ENCODE peak calls at places on chromosome 18, in four cellular contexts. W, I, T and D are unnamed samples.
A peak's percentile ranks its signal among the peaks of the same experiment; 100 is the strongest.

GRCh38 chr18:34867520-34867919 is 157.4 kb downstream of the DTNA start:
- DNase-seq in W (no peak), I (no peak), T (no peak), D (no peak)

GRCh38 chr18:45208164-45208563 is 407.1 kb upstream of the SLC14A2 start:
- DNase-seq in W (no peak), I (no peak), T (no peak), D (no peak)

GRCh38 chr18:3119401-3120323 is 100.1 kb downstream of the MYOM1 start:
- DNase-seq in W (no peak), I (peak; percentile 13), T (no peak), D (no peak)

GRCh38 chr18:49007663-49008062 is 56.9 kb upstream of the SMAD7 start:
- DNase-seq in W (no peak), I (no peak), T (no peak), D (no peak)

GRCh38 chr18:51196116-51196810 is 1.2 kb downstream of the MEX3C start:
- DNase-seq in W (peak; percentile 33), I (peak; percentile 38), T (no peak), D (no peak)

GRCh38 chr18:23191952-23192662 is 56.8 kb downstream of the CABLES1 start:
- DNase-seq in W (no peak), I (peak; percentile 88), T (peak; percentile 54), D (peak; percentile 85)

GRCh38 chr18:73827801-73828200 is 319.8 kb downstream of the FBXO15 start:
- DNase-seq in W (no peak), I (no peak), T (no peak), D (no peak)

GRCh38 chr18:55320399-55321255 is 267.4 kb downstream of the TCF4 start:
- DNase-seq in W (no peak), I (peak; percentile 39), T (no peak), D (peak; percentile 53)

GRCh38 chr18:73980289-73980979 is 167.2 kb downstream of the FBXO15 start:
- DNase-seq in W (no peak), I (peak; percentile 53), T (peak; percentile 6), D (no peak)

GRCh38 chr18:36284671-36285295 is 12.7 kb upstream of the FHOD3 start:
- DNase-seq in W (no peak), I (peak; percentile 82), T (peak; percentile 53), D (peak; percentile 74)

GRCh38 chr18:32032609-32033008 is 14.0 kb downstream of the RNF125 start:
- DNase-seq in W (no peak), I (no peak), T (no peak), D (no peak)

GRCh38 chr18:65955747-65956146 is 204.9 kb downstream of the CDH7 start:
- DNase-seq in W (no peak), I (no peak), T (no peak), D (no peak)

GRCh38 chr18:1094408-1094807 is 189.7 kb downstream of the ADCYAP1 start:
- DNase-seq in W (no peak), I (peak; percentile 69), T (peak; percentile 75), D (peak; percentile 86)

GRCh38 chr18:52310651-52311050 is 29.3 kb upstream of the DCC start:
- DNase-seq in W (no peak), I (peak; percentile 33), T (no peak), D (no peak)

GRCh38 chr18:36309436-36310391 is 12.2 kb downstream of the FHOD3 start:
- DNase-seq in W (no peak), I (peak; percentile 96), T (peak; percentile 99), D (peak; percentile 99)

GRCh38 chr18:40841473-40841872 is 1113.6 kb upstream of the PIK3C3 start:
- DNase-seq in W (no peak), I (peak; percentile 81), T (no peak), D (peak; percentile 45)

GRCh38 chr18:21083017-21083416 is 28.6 kb downstream of the ROCK1 start:
- DNase-seq in W (no peak), I (no peak), T (no peak), D (no peak)

GRCh38 chr18:39348757-39349156 is 1783.2 kb upstream of the CELF4 start:
- DNase-seq in W (no peak), I (no peak), T (no peak), D (no peak)

GRCh38 chr18:22309191-22309590 is 108.5 kb downstream of the CTAGE1 start:
- DNase-seq in W (no peak), I (peak; percentile 63), T (no peak), D (peak; percentile 41)

GRCh38 chr18:74950479-74950878 is 258.5 kb downstream of the PTGR3 start:
- DNase-seq in W (no peak), I (peak; percentile 30), T (no peak), D (no peak)

GRCh38 chr18:75582406-75582821 is 154.9 kb upstream of the SMIM21 start:
- DNase-seq in W (no peak), I (no peak), T (no peak), D (peak; percentile 58)

GRCh38 chr18:59715966-59716369 is 18.7 kb upstream of the CCBE1 start:
- DNase-seq in W (no peak), I (peak; percentile 88), T (peak; percentile 97), D (peak; percentile 88)

GRCh38 chr18:9803698-9804516 is 81.9 kb upstream of the TXNDC2 start:
- DNase-seq in W (no peak), I (no peak), T (no peak), D (no peak)

GRCh38 chr18:60888225-60888624 is 445.0 kb upstream of the CDH20 start:
- DNase-seq in W (no peak), I (no peak), T (no peak), D (no peak)

GRCh38 chr18:80182855-80183254 is 64.5 kb downstream of the PARD6G start:
- DNase-seq in W (no peak), I (no peak), T (no peak), D (no peak)

GRCh38 chr18:58392336-58393000 is 236.4 kb downstream of the ALPK2 start:
- DNase-seq in W (no peak), I (peak; percentile 79), T (peak; percentile 81), D (peak; percentile 76)

GRCh38 chr18:35890323-35890722 is 82.2 kb upstream of the RMP24 start:
- DNase-seq in W (no peak), I (no peak), T (no peak), D (no peak)

GRCh38 chr18:31255953-31256352 is 62.0 kb upstream of the DSG1 start:
- DNase-seq in W (no peak), I (no peak), T (no peak), D (no peak)

GRCh38 chr18:64712035-64712434 is 563.1 kb upstream of the LINC00305 start:
- DNase-seq in W (no peak), I (no peak), T (no peak), D (no peak)

GRCh38 chr18:57819671-57820460 is 16.8 kb upstream of the ATP8B1 start:
- DNase-seq in W (no peak), I (peak; percentile 94), T (peak; percentile 81), D (peak; percentile 90)

GRCh38 chr18:3717626-3718025 is 267.7 kb downstream of the TGIF1 start:
- DNase-seq in W (no peak), I (no peak), T (no peak), D (no peak)

GRCh38 chr18:8439091-8439490 is 170.1 kb upstream of the RAB12 start:
- DNase-seq in W (no peak), I (no peak), T (no peak), D (no peak)

GRCh38 chr18:56162316-56162715 is 476.1 kb downstream of the TXNL1 start:
- DNase-seq in W (no peak), I (peak; percentile 13), T (no peak), D (no peak)